ENCODE peak calls at places on chromosomes 13 and 19, in six cellular contexts. Z is mesenchymal stem cell, R is neuronal stem cell, S is H9, G is trophoblast cell, B is H1. Y is an unnamed sample.
A peak's percentile ranks its signal among the peaks of the same experiment; 100 is the strongest.

GRCh38 chr13:49023441-49023840 is 47.7 kb downstream of the FNDC3A start:
- DNase-seq in B (no peak), S (no peak), Z (peak; percentile 34), R (no peak), G (no peak), Y (peak; percentile 92)

GRCh38 chr19:50959731-50960500 is 7.1 kb upstream of the KLK5 start:
- DNase-seq in Z (no peak), R (no peak), S (no peak), G (no peak), B (no peak), Y (no peak)

GRCh38 chr19:37654525-37654832 is 786 bp downstream of the ZFP30 start:
- DNase-seq in B (no peak), R (no peak), Z (peak; percentile 50), G (peak; percentile 8), S (no peak), Y (peak; percentile 26)

GRCh38 chr19:19606021-19606420 is 12.5 kb downstream of the PBX4 start:
- DNase-seq in B (no peak), G (peak; percentile 71), Z (no peak), R (no peak), S (no peak), Y (peak; percentile 10)

GRCh38 chr13:76516013-76516412 is 370.2 kb downstream of the KCTD12 start:
- DNase-seq in R (no peak), S (no peak), B (no peak), Z (peak; percentile 82), G (no peak), Y (peak; percentile 92)

GRCh38 chr19:39502640-39503417 is 4.1 kb downstream of the DLL3 start:
- DNase-seq in G (peak; percentile 85), B (no peak), R (peak; percentile 59), S (peak; percentile 81), Z (peak; percentile 53), Y (peak; percentile 73)

GRCh38 chr19:17327654-17328516 is 6.8 kb downstream of the ANO8 start:
- DNase-seq in B (no peak), Z (peak; percentile 87), G (peak; percentile 97), S (peak; percentile 96), R (peak; percentile 84), Y (no peak)

GRCh38 chr19:5285955-5286354 is 54.7 kb downstream of the PTPRS start:
- DNase-seq in R (no peak), Z (no peak), B (no peak), S (no peak), G (no peak), Y (no peak)

GRCh38 chr19:993831-994393 is 6.3 kb upstream of the GRIN3B start:
- DNase-seq in S (no peak), Z (no peak), R (no peak), B (no peak), G (no peak), Y (no peak)

GRCh38 chr13:50991624-50992610 is 82.3 kb downstream of the RNASEH2B start:
- DNase-seq in S (no peak), R (no peak), G (no peak), Z (peak; percentile 29), B (no peak), Y (no peak)

GRCh38 chr19:47179643-47180310 is 49.1 kb downstream of the SAE1 start:
- DNase-seq in B (no peak), Z (no peak), S (no peak), G (no peak), R (no peak), Y (no peak)

GRCh38 chr19:16034958-16035560 is 41.2 kb upstream of the TPM4 start:
- DNase-seq in Z (no peak), B (no peak), R (no peak), G (no peak), S (no peak), Y (no peak)

GRCh38 chr13:113804703-113805430 is 45.8 kb downstream of the TMEM255B start:
- DNase-seq in Z (no peak), B (no peak), S (no peak), R (no peak), G (no peak), Y (no peak)

GRCh38 chr13:22141636-22142035 is 470.8 kb downstream of the FGF9 start:
- DNase-seq in G (no peak), B (no peak), Z (no peak), R (no peak), S (no peak), Y (no peak)

GRCh38 chr13:99311137-99311536 is 3.9 kb upstream of the GPR183 start:
- DNase-seq in G (no peak), R (no peak), Z (peak; percentile 65), B (no peak), S (peak; percentile 35), Y (peak; percentile 49)

GRCh38 chr13:102234618-102235017 is 167.2 kb downstream of the FGF14 start:
- DNase-seq in Z (no peak), R (no peak), G (peak; percentile 71), B (no peak), S (no peak), Y (peak; percentile 1)
- H3K4me1 ChIP-seq in Z (no peaks in the 10 kb centered on the region), R (no peaks in the 10 kb centered on the region), G (no peaks in the 10 kb centered on the region), B (no peaks in the 10 kb centered on the region), S (no peaks in the 10 kb centered on the region), Y (no peaks in the 10 kb centered on the region)

GRCh38 chr19:3154957-3155736 is 19.3 kb downstream of the GNA15 start:
- DNase-seq in G (peak; percentile 100), B (no peak), Z (peak; percentile 100), R (no peak), S (no peak), Y (peak; percentile 99)
- H3K14ac ChIP-seq in G (no peak overlapping the region), B (no peak overlapping the region), Z (no peak overlapping the region), R (no peak overlapping the region), S (no peak overlapping the region), Y (peak overlapping the region; percentile 100)

GRCh38 chr19:55640577-55641375 is at the start of gene ZNF580:
- DNase-seq in S (peak; percentile 75), B (no peak), G (peak; percentile 61), R (peak; percentile 65), Z (peak; percentile 91), Y (peak; percentile 78)

GRCh38 chr19:55642153-55643002 is 1.1 kb upstream of the ZNF581 start:
- DNase-seq in S (no peak), R (no peak), Z (peak; percentile 38), B (no peak), G (peak; percentile 56), Y (no peak)

GRCh38 chr19:55640043-55640576 is 692 bp upstream of the ZNF580 start:
- DNase-seq in G (peak; percentile 69), S (peak; percentile 80), R (no peak), B (no peak), Z (peak; percentile 34), Y (peak; percentile 68)

GRCh38 chr19:55643003-55643732 is at the start of gene ZNF581:
- DNase-seq in Z (peak; percentile 88), G (peak; percentile 76), R (peak; percentile 73), B (no peak), S (peak; percentile 71), Y (peak; percentile 78)

DNA sequence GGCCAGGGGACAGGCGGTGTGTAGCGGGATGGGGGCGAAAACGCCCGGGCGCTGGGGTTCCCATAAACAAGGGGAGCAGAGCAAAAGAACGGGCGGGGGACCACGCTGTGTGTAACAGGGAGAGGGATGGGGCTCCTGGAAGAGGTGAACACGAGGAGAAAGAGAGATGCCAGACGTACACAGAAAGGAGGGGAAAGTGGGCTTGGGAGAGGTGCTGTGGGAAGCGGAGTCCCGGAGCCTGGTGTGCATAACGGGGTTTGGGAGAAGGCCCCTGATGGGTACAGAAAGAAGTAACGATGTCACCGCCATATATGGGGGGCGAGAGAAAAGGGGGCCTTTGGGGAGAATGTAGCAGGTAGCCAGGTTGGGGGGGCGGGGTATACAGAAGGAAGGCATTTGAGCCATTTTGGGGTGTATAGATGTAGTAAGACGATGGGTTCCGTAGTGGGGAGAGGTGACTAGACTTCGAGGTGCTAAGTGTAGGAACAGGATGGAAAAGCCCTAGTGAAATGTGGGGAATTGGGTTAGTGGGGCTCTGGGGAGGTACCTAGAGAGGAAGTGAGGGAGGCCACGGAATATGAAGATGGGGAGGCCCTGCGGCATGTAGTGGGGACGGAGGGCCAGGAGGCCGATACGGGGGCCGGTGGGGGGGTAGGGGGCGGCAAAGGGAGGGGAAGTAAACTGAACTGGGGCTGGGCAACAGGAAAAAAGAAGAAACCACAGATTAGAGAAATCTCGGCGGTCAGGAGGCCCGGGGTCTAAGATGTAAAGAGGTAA is 762 bp downstream of the ZNF580 start:
- DNase-seq in S (no peak), B (no peak), Z (peak; percentile 60), G (no peak), R (no peak), Y (peak; percentile 18)
- H2BK5ac ChIP-seq in S (no peak overlapping the region), B (peak overlapping the region; percentile 35), Z (no peak overlapping the region), G (peak overlapping the region; percentile 78), R (peak overlapping the region; percentile 94), Y (peak overlapping the region; percentile 75)

GRCh38 chr13:27411393-27411792 is 13.0 kb upstream of the GTF3A start:
- DNase-seq in B (no peak), Z (no peak), G (no peak), S (no peak), R (no peak), Y (no peak)

GRCh38 chr13:27405521-27406134 is 18.8 kb upstream of the GTF3A start:
- DNase-seq in Z (no peak), G (no peak), B (no peak), R (no peak), S (no peak), Y (no peak)

GRCh38 chr13:27406178-27406939 is 18.1 kb upstream of the GTF3A start:
- DNase-seq in R (no peak), Z (peak; percentile 55), G (peak; percentile 43), S (no peak), B (no peak), Y (peak; percentile 49)

GRCh38 chr13:27404680-27405079 is 19.7 kb upstream of the GTF3A start:
- DNase-seq in S (no peak), G (no peak), B (no peak), Z (no peak), R (no peak), Y (no peak)

GRCh38 chr13:27408074-27408473 is 16.3 kb upstream of the GTF3A start:
- DNase-seq in S (no peak), B (no peak), Z (no peak), R (no peak), G (no peak), Y (no peak)
- H3K4me1 ChIP-seq in S (peaks cover 6% of the 10 kb centered on the region), B (peaks cover 6% of the 10 kb centered on the region), Z (peaks cover 5% of the 10 kb centered on the region), R (peaks cover 6% of the 10 kb centered on the region), G (peaks cover 5% of the 10 kb centered on the region), Y (peaks cover 4% of the 10 kb centered on the region)

Y was measured in IMR-90.